ENCODE peak calls at places on chromosomes 16 and 17, in ten cellular contexts. One of them, this sample, is unnamed.

GRCh38 chr17:79410681-79411080 is 200.2 kb downstream of the RBFOX3 start:
- DNase-seq in fibroblast of pulmonary artery: no peak
- DNase-seq in HCT116: no peak
- DNase-seq in sigmoid colon: no peak
- DNase-seq in natural killer cell: no peak
- DNase-seq in neural progenitor cell: no peak
- DNase-seq in tibial artery: no peak
- DNase-seq in left ventricle myocardium inferior: no peak
- DNase-seq in AG09309: no peak
- DNase-seq in lung: no peak
- DNase-seq in this sample: no peak

GRCh38 chr17:54901230-54901847 is 687 bp downstream of the TOM1L1 start:
- DNase-seq in fibroblast of pulmonary artery: peak
- DNase-seq in HCT116: peak
- DNase-seq in sigmoid colon: no peak
- DNase-seq in natural killer cell: no peak
- DNase-seq in neural progenitor cell: no peak
- DNase-seq in tibial artery: no peak
- DNase-seq in left ventricle myocardium inferior: no peak
- DNase-seq in AG09309: peak
- DNase-seq in lung: peak
- DNase-seq in this sample: no peak

GRCh38 chr16:87076950-87077749 is 240.0 kb downstream of the C16orf95 start:
- DNase-seq in fibroblast of pulmonary artery: peak
- DNase-seq in HCT116: peak
- DNase-seq in sigmoid colon: peak
- DNase-seq in natural killer cell: peak
- DNase-seq in neural progenitor cell: peak
- DNase-seq in tibial artery: no peak
- DNase-seq in left ventricle myocardium inferior: peak
- DNase-seq in AG09309: no peak
- DNase-seq in lung: peak
- DNase-seq in this sample: no peak

GRCh38 chr16:28117168-28117565 is 53.7 kb upstream of the GSG1L start:
- DNase-seq in fibroblast of pulmonary artery: no peak
- DNase-seq in HCT116: no peak
- DNase-seq in sigmoid colon: no peak
- DNase-seq in natural killer cell: no peak
- DNase-seq in neural progenitor cell: no peak
- DNase-seq in tibial artery: no peak
- DNase-seq in left ventricle myocardium inferior: no peak
- DNase-seq in AG09309: no peak
- DNase-seq in lung: no peak
- DNase-seq in this sample: no peak

GRCh38 chr16:66152841-66153525 is 213.5 kb upstream of the CDH5 start:
- DNase-seq in fibroblast of pulmonary artery: peak
- DNase-seq in HCT116: no peak
- DNase-seq in sigmoid colon: no peak
- DNase-seq in natural killer cell: no peak
- DNase-seq in neural progenitor cell: no peak
- DNase-seq in tibial artery: no peak
- DNase-seq in left ventricle myocardium inferior: no peak
- DNase-seq in AG09309: peak
- DNase-seq in lung: no peak
- DNase-seq in this sample: no peak

GRCh38 chr16:68235105-68235881 is 634 bp downstream of the ESRP2 start:
- DNase-seq in fibroblast of pulmonary artery: no peak
- DNase-seq in HCT116: no peak
- DNase-seq in sigmoid colon: peak
- DNase-seq in natural killer cell: no peak
- DNase-seq in neural progenitor cell: peak
- DNase-seq in tibial artery: no peak
- DNase-seq in left ventricle myocardium inferior: no peak
- DNase-seq in AG09309: no peak
- DNase-seq in lung: no peak
- DNase-seq in this sample: no peak

GRCh38 chr16:86930001-86930400 is 351.7 kb downstream of the FOXL1 start:
- DNase-seq in fibroblast of pulmonary artery: no peak
- DNase-seq in HCT116: no peak
- DNase-seq in sigmoid colon: no peak
- DNase-seq in natural killer cell: no peak
- DNase-seq in neural progenitor cell: no peak
- DNase-seq in tibial artery: no peak
- DNase-seq in left ventricle myocardium inferior: no peak
- DNase-seq in AG09309: no peak
- DNase-seq in lung: no peak
- DNase-seq in this sample: no peak

GRCh38 chr16:72763927-72764628 is 283.9 kb downstream of the ZFHX3 start:
- DNase-seq in fibroblast of pulmonary artery: no peak
- DNase-seq in HCT116: no peak
- DNase-seq in sigmoid colon: no peak
- DNase-seq in natural killer cell: no peak
- DNase-seq in neural progenitor cell: peak
- DNase-seq in tibial artery: no peak
- DNase-seq in left ventricle myocardium inferior: no peak
- DNase-seq in AG09309: no peak
- DNase-seq in lung: no peak
- DNase-seq in this sample: no peak

GRCh38 chr17:36085710-36086268 is 4.2 kb downstream of the CCL3 start:
- DNase-seq in fibroblast of pulmonary artery: peak
- DNase-seq in HCT116: no peak
- DNase-seq in sigmoid colon: no peak
- DNase-seq in natural killer cell: no peak
- DNase-seq in neural progenitor cell: no peak
- DNase-seq in tibial artery: no peak
- DNase-seq in left ventricle myocardium inferior: no peak
- DNase-seq in AG09309: no peak
- DNase-seq in lung: no peak
- DNase-seq in this sample: peak

GRCh38 chr17:73863761-73864535 is 219.7 kb upstream of the SDK2 start:
- DNase-seq in fibroblast of pulmonary artery: no peak
- DNase-seq in HCT116: no peak
- DNase-seq in sigmoid colon: no peak
- DNase-seq in natural killer cell: no peak
- DNase-seq in neural progenitor cell: no peak
- DNase-seq in tibial artery: no peak
- DNase-seq in left ventricle myocardium inferior: no peak
- DNase-seq in AG09309: no peak
- DNase-seq in lung: no peak
- DNase-seq in this sample: no peak

DNA sequence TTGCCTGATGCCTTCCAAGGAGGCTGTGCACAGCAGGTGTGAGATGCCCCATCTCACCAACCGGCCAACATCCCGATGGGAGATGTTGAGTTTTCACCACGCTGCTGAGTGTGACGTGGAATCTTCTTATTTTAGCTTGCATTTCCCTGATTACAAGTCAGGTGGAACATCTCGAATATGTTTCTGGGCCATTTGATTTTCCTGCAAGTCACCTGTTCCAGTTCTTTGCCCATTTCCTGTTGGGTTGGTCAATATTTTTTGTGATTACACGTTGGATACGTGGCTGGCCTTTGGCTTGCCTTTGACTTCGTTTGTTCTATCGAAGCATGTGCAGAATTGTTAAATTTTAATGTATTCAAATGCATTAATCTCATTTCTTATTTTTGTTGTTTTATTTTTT is 8.3 kb upstream of the CDH15 start:
- DNase-seq in fibroblast of pulmonary artery: no peak
- DNase-seq in HCT116: no peak
- DNase-seq in sigmoid colon: no peak
- DNase-seq in natural killer cell: no peak
- DNase-seq in neural progenitor cell: no peak
- DNase-seq in tibial artery: no peak
- DNase-seq in left ventricle myocardium inferior: no peak
- DNase-seq in AG09309: no peak
- DNase-seq in lung: no peak
- DNase-seq in this sample: no peak
- TF ChIP-seq CTCF in fibroblast of pulmonary artery: no peak
- TF ChIP-seq CTCF in HCT116: no peak
- TF ChIP-seq CTCF in sigmoid colon: no peak
- TF ChIP-seq CTCF in natural killer cell: no peak
- TF ChIP-seq CTCF in neural progenitor cell: no peak
- TF ChIP-seq CTCF in tibial artery: no peak
- TF ChIP-seq CTCF in left ventricle myocardium inferior: no peak
- TF ChIP-seq CTCF in AG09309: no peak
- TF ChIP-seq CTCF in lung: no peak
- TF ChIP-seq CTCF in this sample: no peak

DNA sequence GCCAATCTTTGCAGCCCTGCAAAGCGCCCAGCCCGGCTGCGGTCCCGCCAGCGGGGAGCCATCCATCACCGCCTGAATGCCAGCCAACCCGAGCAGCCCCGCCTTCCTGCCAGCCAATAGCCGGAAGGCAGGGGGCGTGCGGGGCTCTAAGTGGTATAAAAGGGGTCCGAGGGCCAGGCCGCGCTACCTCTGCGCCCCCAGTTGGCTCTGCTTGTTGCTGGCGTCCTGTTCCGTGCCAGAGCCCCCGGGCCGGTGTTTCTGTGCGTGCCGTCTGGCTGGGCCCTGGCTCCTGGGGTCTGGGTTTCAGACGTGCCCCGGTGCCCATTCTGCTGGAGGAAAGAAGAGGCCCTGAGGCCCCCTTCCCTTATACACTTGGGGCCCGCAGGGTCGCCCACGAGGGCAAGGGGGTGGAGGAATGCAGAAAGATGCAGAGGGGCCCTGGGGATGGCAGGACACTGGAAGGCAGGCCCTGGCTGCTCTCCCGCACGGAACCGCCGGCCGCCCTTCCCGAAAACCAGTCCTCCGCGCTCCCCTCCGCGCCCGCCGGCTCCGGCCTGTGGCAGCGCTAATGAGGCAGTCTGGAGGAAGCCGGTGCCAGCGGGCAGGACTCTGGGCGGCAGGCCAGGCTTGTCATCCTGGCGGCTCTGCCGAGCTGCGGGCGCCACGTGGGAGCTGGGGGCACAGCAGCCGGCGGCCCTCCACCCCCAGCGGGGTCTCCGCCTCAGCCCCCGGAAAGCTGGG is 14.0 kb downstream of the COPZ2 start:
- DNase-seq in fibroblast of pulmonary artery: peak
- DNase-seq in HCT116: peak
- DNase-seq in sigmoid colon: peak
- DNase-seq in natural killer cell: peak
- DNase-seq in neural progenitor cell: peak
- DNase-seq in tibial artery: peak
- DNase-seq in left ventricle myocardium inferior: peak
- DNase-seq in AG09309: no peak
- DNase-seq in lung: peak
- DNase-seq in this sample: peak
- TF ChIP-seq CTCF in fibroblast of pulmonary artery: no peak
- TF ChIP-seq CTCF in HCT116: peak
- TF ChIP-seq CTCF in sigmoid colon: peak
- TF ChIP-seq CTCF in natural killer cell: no peak
- TF ChIP-seq CTCF in neural progenitor cell: peak
- TF ChIP-seq CTCF in tibial artery: peak
- TF ChIP-seq CTCF in left ventricle myocardium inferior: peak
- TF ChIP-seq CTCF in AG09309: peak
- TF ChIP-seq CTCF in lung: no peak
- TF ChIP-seq CTCF in this sample: peak

DNA sequence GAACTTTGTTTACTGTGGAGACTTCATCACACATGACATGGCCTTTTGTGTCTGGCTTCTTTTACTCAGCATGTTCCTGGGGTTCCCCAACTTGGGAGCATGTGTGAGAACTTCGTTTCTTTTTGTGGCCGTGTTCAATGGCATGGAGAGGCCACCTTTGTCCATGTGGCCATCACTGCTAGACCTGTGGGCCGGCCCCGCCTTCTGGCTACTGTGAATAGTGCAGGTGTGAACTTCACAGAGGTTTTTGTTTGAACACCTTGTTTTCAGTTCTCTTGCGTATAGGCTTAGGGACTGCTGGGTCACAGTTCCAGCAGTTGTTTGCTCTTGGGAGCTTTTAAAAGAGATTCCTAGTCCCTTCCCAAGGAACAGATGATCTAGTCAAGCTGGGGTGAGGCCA is 5.7 kb upstream of the SLC38A8 start:
- DNase-seq in fibroblast of pulmonary artery: no peak
- DNase-seq in HCT116: peak
- DNase-seq in sigmoid colon: peak
- DNase-seq in natural killer cell: no peak
- DNase-seq in neural progenitor cell: peak
- DNase-seq in tibial artery: no peak
- DNase-seq in left ventricle myocardium inferior: no peak
- DNase-seq in AG09309: no peak
- DNase-seq in lung: no peak
- DNase-seq in this sample: no peak
- TF ChIP-seq CTCF in fibroblast of pulmonary artery: no peak
- TF ChIP-seq CTCF in HCT116: peak
- TF ChIP-seq CTCF in sigmoid colon: no peak
- TF ChIP-seq CTCF in natural killer cell: no peak
- TF ChIP-seq CTCF in neural progenitor cell: peak
- TF ChIP-seq CTCF in tibial artery: no peak
- TF ChIP-seq CTCF in left ventricle myocardium inferior: no peak
- TF ChIP-seq CTCF in AG09309: peak
- TF ChIP-seq CTCF in lung: no peak
- TF ChIP-seq CTCF in this sample: no peak

GRCh38 chr17:44875761-44876160 is 23.5 kb downstream of the EFTUD2 start:
- DNase-seq in fibroblast of pulmonary artery: no peak
- DNase-seq in HCT116: no peak
- DNase-seq in sigmoid colon: no peak
- DNase-seq in natural killer cell: no peak
- DNase-seq in neural progenitor cell: no peak
- DNase-seq in tibial artery: no peak
- DNase-seq in left ventricle myocardium inferior: no peak
- DNase-seq in AG09309: no peak
- DNase-seq in lung: no peak
- DNase-seq in this sample: no peak

GRCh38 chr17:44877121-44877520 is 22.1 kb downstream of the EFTUD2 start:
- DNase-seq in fibroblast of pulmonary artery: no peak
- DNase-seq in HCT116: no peak
- DNase-seq in sigmoid colon: no peak
- DNase-seq in natural killer cell: no peak
- DNase-seq in neural progenitor cell: no peak
- DNase-seq in tibial artery: no peak
- DNase-seq in left ventricle myocardium inferior: no peak
- DNase-seq in AG09309: no peak
- DNase-seq in lung: no peak
- DNase-seq in this sample: no peak

GRCh38 chr17:44881145-44881544 is 18.1 kb downstream of the EFTUD2 start:
- DNase-seq in fibroblast of pulmonary artery: no peak
- DNase-seq in HCT116: no peak
- DNase-seq in sigmoid colon: no peak
- DNase-seq in natural killer cell: no peak
- DNase-seq in neural progenitor cell: no peak
- DNase-seq in tibial artery: no peak
- DNase-seq in left ventricle myocardium inferior: no peak
- DNase-seq in AG09309: no peak
- DNase-seq in lung: no peak
- DNase-seq in this sample: no peak

DNA sequence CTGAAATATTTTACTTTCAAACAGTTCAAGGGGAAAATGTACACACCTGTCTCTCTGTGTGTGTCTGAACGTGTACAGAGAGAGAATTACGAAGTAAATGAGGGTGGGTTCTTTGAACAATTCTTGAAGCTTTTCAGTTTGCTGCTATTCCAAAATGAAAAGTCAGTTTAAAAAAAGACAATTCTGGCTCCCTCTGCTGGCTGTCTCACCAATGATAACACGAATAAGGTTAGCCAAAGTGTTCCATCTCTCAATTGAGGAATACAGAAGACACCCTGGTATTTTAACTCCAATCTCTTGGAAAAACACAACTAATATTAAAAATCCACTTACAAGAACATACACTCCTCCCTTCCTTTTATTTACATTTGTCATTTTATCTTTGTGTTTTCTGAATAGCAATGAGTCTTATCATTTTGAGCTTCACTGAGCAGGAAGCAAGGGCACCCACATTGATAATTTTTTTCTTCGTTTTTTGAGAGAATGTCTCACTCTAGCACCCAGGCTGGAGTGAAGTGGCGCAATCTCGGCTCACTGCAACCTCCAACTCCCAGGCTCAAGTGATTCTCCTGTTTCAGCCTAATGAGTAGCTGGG is 20.5 kb downstream of the EFTUD2 start:
- DNase-seq in fibroblast of pulmonary artery: peak
- DNase-seq in HCT116: peak
- DNase-seq in sigmoid colon: no peak
- DNase-seq in natural killer cell: no peak
- DNase-seq in neural progenitor cell: peak
- DNase-seq in tibial artery: no peak
- DNase-seq in left ventricle myocardium inferior: no peak
- DNase-seq in AG09309: no peak
- DNase-seq in lung: no peak
- DNase-seq in this sample: no peak
- TF ChIP-seq CTCF in fibroblast of pulmonary artery: peak
- TF ChIP-seq CTCF in HCT116: peak
- TF ChIP-seq CTCF in sigmoid colon: peak
- TF ChIP-seq CTCF in natural killer cell: peak
- TF ChIP-seq CTCF in neural progenitor cell: peak
- TF ChIP-seq CTCF in tibial artery: peak
- TF ChIP-seq CTCF in left ventricle myocardium inferior: peak
- TF ChIP-seq CTCF in AG09309: peak
- TF ChIP-seq CTCF in lung: no peak
- TF ChIP-seq CTCF in this sample: peak